ENCODE peak calls at places on chromosomes 16 and 17, in five cellular contexts. A, N, G, W and B are unnamed samples.

GRCh38 chr16:988465-989353 is 7.1 kb downstream of the SOX8 start:
- DNase-seq in A (no peak), N (no peak), G (no peak), W (no peak), B (no peak)

GRCh38 chr16:11794991-11795886 is 1.8 kb downstream of the ZC3H7A start:
- DNase-seq in A (no peak), N (no peak), G (no peak), W (no peak), B (no peak)

GRCh38 chr16:88649924-88650748 is 717 bp downstream of the CYBA start:
- DNase-seq in A (no peak), N (peak), G (peak), W (no peak), B (no peak)

GRCh38 chr16:53029971-53030370 is 22.7 kb downstream of the CHD9NB start:
- DNase-seq in A (no peak), N (no peak), G (no peak), W (no peak), B (no peak)

GRCh38 chr17:77677210-77677609 is 281.3 kb upstream of the TNRC6C start:
- DNase-seq in A (no peak), N (no peak), G (no peak), W (no peak), B (no peak)

GRCh38 chr17:78818932-78819331 is 21.7 kb downstream of the USP36 start:
- DNase-seq in A (no peak), N (no peak), G (no peak), W (no peak), B (no peak)

GRCh38 chr17:76166168-76166567 is 25.1 kb upstream of the FOXJ1 start:
- DNase-seq in A (no peak), N (peak), G (no peak), W (no peak), B (no peak)

GRCh38 chr16:88430524-88431446 is 22.3 kb upstream of the ZFPM1 start:
- DNase-seq in A (no peak), N (peak), G (peak), W (no peak), B (no peak)

GRCh38 chr16:80285089-80285488 is 255.7 kb upstream of the DYNLRB2 start:
- DNase-seq in A (no peak), N (peak), G (no peak), W (no peak), B (no peak)

GRCh38 chr17:29140051-29140582 is 40.1 kb downstream of the MYO18A start:
- DNase-seq in A (peak), N (peak), G (peak), W (no peak), B (peak)

GRCh38 chr17:57523926-57524634 is 221.0 kb downstream of the CCDC182 start:
- DNase-seq in A (no peak), N (peak), G (no peak), W (no peak), B (no peak)

GRCh38 chr16:13118091-13118490 is 216.7 kb downstream of the SHISA9 start:
- DNase-seq in A (no peak), N (no peak), G (no peak), W (no peak), B (no peak)

GRCh38 chr16:65414284-65414984 is 292.6 kb upstream of the CDH11 start:
- DNase-seq in A (no peak), N (peak), G (no peak), W (peak), B (no peak)

GRCh38 chr17:80846932-80847331 is 144.7 kb upstream of the CHMP6 start:
- DNase-seq in A (no peak), N (no peak), G (no peak), W (no peak), B (no peak)

GRCh38 chr17:9115446-9116265 is 94.3 kb downstream of the NTN1 start:
- DNase-seq in A (no peak), N (peak), G (peak), W (no peak), B (peak)

GRCh38 chr17:17790673-17791464 is 45.9 kb downstream of the SREBF1 start:
- DNase-seq in A (no peak), N (no peak), G (no peak), W (no peak), B (no peak)

GRCh38 chr17:72634621-72635020 is 457.9 kb downstream of the SLC39A11 start:
- DNase-seq in A (no peak), N (no peak), G (no peak), W (no peak), B (no peak)

GRCh38 chr17:14211778-14212177 is 24.9 kb downstream of the CDRT15 start:
- DNase-seq in A (no peak), N (peak), G (no peak), W (no peak), B (peak)